ENCODE peak calls at places on chromosome X, in four cellular contexts. One of them, this sample, is unnamed.

GRCh38 chrX:153800177-153800722 is 5.8 kb downstream of the SSR4 start:
- DNase-seq in endothelial cell: no peak
- DNase-seq in neural progenitor cell: no peak
- DNase-seq in neural crest cell: no peak
- DNase-seq in this sample: no peak

GRCh38 chrX:3362956-3363355 is 16.5 kb upstream of the MXRA5 start:
- DNase-seq in endothelial cell: no peak
- DNase-seq in neural progenitor cell: no peak
- DNase-seq in neural crest cell: no peak
- DNase-seq in this sample: no peak

GRCh38 chrX:120664081-120664480 is 34.2 kb upstream of the C1GALT1C1 start:
- DNase-seq in endothelial cell: no peak
- DNase-seq in neural progenitor cell: no peak
- DNase-seq in neural crest cell: no peak
- DNase-seq in this sample: no peak

GRCh38 chrX:123878177-123878576 is 18.3 kb downstream of the XIAP start:
- DNase-seq in endothelial cell: no peak
- DNase-seq in neural progenitor cell: no peak
- DNase-seq in neural crest cell: no peak
- DNase-seq in this sample: no peak

GRCh38 chrX:23578079-23578478 is 89.2 kb upstream of the PRDX4 start:
- DNase-seq in endothelial cell: no peak
- DNase-seq in neural progenitor cell: no peak
- DNase-seq in neural crest cell: no peak
- DNase-seq in this sample: no peak

GRCh38 chrX:20263474-20263873 is 3.2 kb downstream of the RPS6KA3 start:
- DNase-seq in endothelial cell: no peak
- DNase-seq in neural progenitor cell: no peak
- DNase-seq in neural crest cell: no peak
- DNase-seq in this sample: no peak

GRCh38 chrX:97006167-97006566 is 122.5 kb downstream of the RPA4 start:
- DNase-seq in endothelial cell: no peak
- DNase-seq in neural progenitor cell: no peak
- DNase-seq in neural crest cell: no peak
- DNase-seq in this sample: no peak

GRCh38 chrX:22340022-22340616 is 67.4 kb downstream of the CBLL2 start:
- DNase-seq in endothelial cell: no peak
- DNase-seq in neural progenitor cell: no peak
- DNase-seq in neural crest cell: no peak
- DNase-seq in this sample: no peak

GRCh38 chrX:81411517-81411916 is 209.6 kb downstream of the SH3BGRL start:
- DNase-seq in endothelial cell: no peak
- DNase-seq in neural progenitor cell: no peak
- DNase-seq in neural crest cell: no peak
- DNase-seq in this sample: no peak

GRCh38 chrX:275967-276587 is 5.1 kb upstream of the PLCXD1 start:
- DNase-seq in endothelial cell: peak
- DNase-seq in neural progenitor cell: peak
- DNase-seq in neural crest cell: no peak
- DNase-seq in this sample: peak

GRCh38 chrX:147910607-147911006 is 1.1 kb upstream of the FMR1 start:
- DNase-seq in endothelial cell: no peak
- DNase-seq in neural progenitor cell: no peak
- DNase-seq in neural crest cell: no peak
- DNase-seq in this sample: no peak

GRCh38 chrX:110394653-110395052 is 36.0 kb downstream of the RTL9 start:
- DNase-seq in endothelial cell: no peak
- DNase-seq in neural progenitor cell: no peak
- DNase-seq in neural crest cell: no peak
- DNase-seq in this sample: no peak

GRCh38 chrX:110180176-110180927 is 137.5 kb downstream of the AMMECR1 start:
- DNase-seq in endothelial cell: no peak
- DNase-seq in neural progenitor cell: no peak
- DNase-seq in neural crest cell: no peak
- DNase-seq in this sample: no peak

GRCh38 chrX:70044541-70045245 is 5.0 kb downstream of the AWAT2 start:
- DNase-seq in endothelial cell: no peak
- DNase-seq in neural progenitor cell: no peak
- DNase-seq in neural crest cell: no peak
- DNase-seq in this sample: no peak

GRCh38 chrX:137915466-137915865 is 349.5 kb downstream of the ZIC3 start:
- DNase-seq in endothelial cell: no peak
- DNase-seq in neural progenitor cell: no peak
- DNase-seq in neural crest cell: no peak
- DNase-seq in this sample: no peak

GRCh38 chrX:120271218-120271617 is 20.6 kb downstream of the ZBTB33 start:
- DNase-seq in endothelial cell: no peak
- DNase-seq in neural progenitor cell: no peak
- DNase-seq in neural crest cell: no peak
- DNase-seq in this sample: no peak

GRCh38 chrX:69524765-69525164 is 20.6 kb downstream of the NALF2 start:
- DNase-seq in endothelial cell: no peak
- DNase-seq in neural progenitor cell: no peak
- DNase-seq in neural crest cell: no peak
- DNase-seq in this sample: no peak

GRCh38 chrX:120560405-120560841 is 339 bp downstream of the CUL4B start:
- DNase-seq in endothelial cell: peak
- DNase-seq in neural progenitor cell: no peak
- DNase-seq in neural crest cell: peak
- DNase-seq in this sample: peak

GRCh38 chrX:154431321-154431720 is 2.8 kb downstream of the ATP6AP1 start:
- DNase-seq in endothelial cell: no peak
- DNase-seq in neural progenitor cell: no peak
- DNase-seq in neural crest cell: no peak
- DNase-seq in this sample: no peak

GRCh38 chrX:131032646-131033230 is 25.4 kb upstream of the ARHGAP36 start:
- DNase-seq in endothelial cell: no peak
- DNase-seq in neural progenitor cell: no peak
- DNase-seq in neural crest cell: no peak
- DNase-seq in this sample: no peak

GRCh38 chrX:103556941-103557340 is 28.4 kb upstream of the TCEAL4 start:
- DNase-seq in endothelial cell: no peak
- DNase-seq in neural progenitor cell: no peak
- DNase-seq in neural crest cell: no peak
- DNase-seq in this sample: no peak

GRCh38 chrX:47562615-47563243 is 1.7 kb downstream of the ARAF start:
- DNase-seq in endothelial cell: peak
- DNase-seq in neural progenitor cell: peak
- DNase-seq in neural crest cell: peak
- DNase-seq in this sample: peak

GRCh38 chrX:1815456-1816175 is 200.8 kb downstream of the ASMT start:
- DNase-seq in endothelial cell: no peak
- DNase-seq in neural progenitor cell: no peak
- DNase-seq in neural crest cell: no peak
- DNase-seq in this sample: no peak

GRCh38 chrX:65034292-65034640 is 58.0 kb upstream of the ZC4H2 start:
- DNase-seq in endothelial cell: no peak
- DNase-seq in neural progenitor cell: peak
- DNase-seq in neural crest cell: no peak
- DNase-seq in this sample: no peak

GRCh38 chrX:120625366-120625765 is 4.5 kb downstream of the C1GALT1C1 start:
- DNase-seq in endothelial cell: no peak
- DNase-seq in neural progenitor cell: no peak
- DNase-seq in neural crest cell: no peak
- DNase-seq in this sample: no peak

GRCh38 chrX:136112781-136113180 is 34.6 kb upstream of the FHL1 start:
- DNase-seq in endothelial cell: no peak
- DNase-seq in neural progenitor cell: no peak
- DNase-seq in neural crest cell: no peak
- DNase-seq in this sample: no peak

GRCh38 chrX:71930298-71930697 is 19.7 kb downstream of the NHSL2 start:
- DNase-seq in endothelial cell: no peak
- DNase-seq in neural progenitor cell: no peak
- DNase-seq in neural crest cell: no peak
- DNase-seq in this sample: no peak

GRCh38 chrX:52363247-52363883 is 5.5 kb upstream of the XAGE2 start:
- DNase-seq in endothelial cell: peak
- DNase-seq in neural progenitor cell: peak
- DNase-seq in neural crest cell: no peak
- DNase-seq in this sample: no peak

GRCh38 chrX:12949927-12950656 is 24.8 kb upstream of the TMSB4X start:
- DNase-seq in endothelial cell: no peak
- DNase-seq in neural progenitor cell: no peak
- DNase-seq in neural crest cell: no peak
- DNase-seq in this sample: no peak

GRCh38 chrX:12951590-12951965 is 23.3 kb upstream of the TMSB4X start:
- DNase-seq in endothelial cell: no peak
- DNase-seq in neural progenitor cell: no peak
- DNase-seq in neural crest cell: no peak
- DNase-seq in this sample: no peak

GRCh38 chrX:12953420-12953819 is 21.5 kb upstream of the TMSB4X start:
- DNase-seq in endothelial cell: no peak
- DNase-seq in neural progenitor cell: no peak
- DNase-seq in neural crest cell: no peak
- DNase-seq in this sample: no peak

GRCh38 chrX:12949205-12949926 is 25.5 kb upstream of the TMSB4X start:
- DNase-seq in endothelial cell: no peak
- DNase-seq in neural progenitor cell: no peak
- DNase-seq in neural crest cell: no peak
- DNase-seq in this sample: no peak

DNA sequence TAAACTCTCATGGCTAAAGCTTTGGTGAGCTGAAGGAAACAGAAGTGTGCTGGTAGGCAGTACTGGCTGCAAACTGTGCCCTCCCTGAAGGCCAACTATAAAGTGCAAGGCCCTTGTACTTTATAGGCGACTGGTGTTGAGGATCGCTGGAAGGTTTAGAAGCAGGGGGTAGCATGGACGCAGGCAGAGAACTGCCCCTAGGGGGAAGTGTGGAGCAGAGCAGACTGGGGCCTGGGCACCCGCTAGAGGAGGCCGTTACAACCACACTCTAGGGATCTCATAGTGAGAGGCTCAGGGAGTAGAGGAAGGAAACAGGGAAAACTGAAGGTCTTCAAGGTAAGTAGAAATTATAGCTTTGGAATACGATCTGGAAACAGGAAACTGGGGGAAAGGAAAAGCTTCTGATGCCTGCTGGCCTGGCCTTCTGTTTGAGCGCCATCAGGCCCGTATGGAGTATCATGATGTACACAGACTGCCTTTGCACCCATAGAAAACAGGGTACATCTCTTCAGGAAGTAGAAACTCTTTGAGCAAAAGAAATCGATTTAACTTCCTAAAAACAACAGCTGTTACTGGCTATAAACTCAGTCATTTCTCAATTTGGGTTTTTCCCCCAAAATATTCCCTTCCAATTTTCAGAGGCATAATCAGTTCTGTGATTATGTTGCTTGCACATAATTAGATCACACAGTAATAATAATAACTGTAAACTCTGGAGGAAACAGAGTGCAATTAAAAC is 23.9 kb upstream of the TMSB4X start:
- DNase-seq in endothelial cell: peak
- DNase-seq in neural progenitor cell: peak
- DNase-seq in neural crest cell: peak
- DNase-seq in this sample: peak
- TF ChIP-seq CTCF in endothelial cell: peak
- TF ChIP-seq CTCF in neural progenitor cell: peak
- TF ChIP-seq CTCF in neural crest cell: peak
- TF ChIP-seq CTCF in this sample: no peak

DNA sequence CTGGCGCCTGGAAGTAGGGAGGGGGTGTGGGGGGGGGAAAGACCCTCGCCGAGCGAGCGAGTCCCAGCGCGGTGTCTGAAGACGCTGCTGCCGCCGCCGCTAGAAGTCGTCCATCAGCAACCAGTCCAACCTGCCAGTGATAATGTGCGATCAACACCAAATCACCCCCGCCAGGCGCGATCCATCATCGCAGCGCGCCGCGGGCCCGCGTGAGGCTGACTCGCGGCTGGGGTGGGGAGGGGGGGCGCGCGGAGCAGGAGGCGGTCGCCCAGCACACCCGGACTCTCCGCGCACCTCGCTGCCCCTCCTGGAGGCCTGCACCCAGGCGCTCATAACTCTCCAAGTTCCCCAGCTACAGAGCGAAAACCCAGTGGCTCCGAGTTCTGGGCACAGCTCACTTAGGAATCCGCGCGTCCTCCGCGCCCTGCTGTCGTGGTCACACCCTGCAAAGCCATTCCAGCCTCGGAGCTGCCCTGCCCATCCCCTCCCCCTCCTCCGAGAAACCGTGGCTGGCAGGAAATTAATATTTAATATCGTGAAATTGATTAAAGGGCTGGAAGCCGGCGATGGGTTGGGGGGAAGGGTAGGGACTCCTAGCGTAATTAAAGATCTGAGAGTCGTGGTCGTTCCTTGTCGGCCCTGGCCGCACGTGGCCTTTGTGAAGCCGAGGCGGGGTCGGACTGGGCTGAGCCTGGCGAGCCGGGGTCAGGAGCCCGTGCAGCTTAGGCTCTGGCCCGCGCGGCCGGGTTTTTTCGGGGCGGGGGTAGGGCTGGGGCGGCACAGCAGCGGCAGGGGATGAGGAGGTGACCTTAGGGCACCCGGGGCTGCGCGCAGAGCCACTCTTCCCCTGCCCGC is 58.1 kb upstream of the BCOR start:
- DNase-seq in endothelial cell: no peak
- DNase-seq in neural progenitor cell: peak
- DNase-seq in neural crest cell: no peak
- DNase-seq in this sample: peak
- TF ChIP-seq CTCF in endothelial cell: no peak
- TF ChIP-seq CTCF in neural progenitor cell: no peak
- TF ChIP-seq CTCF in neural crest cell: no peak
- TF ChIP-seq CTCF in this sample: no peak

GRCh38 chrX:43963726-43964125 is 9.5 kb downstream of the NDP start:
- DNase-seq in endothelial cell: no peak
- DNase-seq in neural progenitor cell: no peak
- DNase-seq in neural crest cell: no peak
- DNase-seq in this sample: no peak

GRCh38 chrX:43961699-43962098 is 11.5 kb downstream of the NDP start:
- DNase-seq in endothelial cell: no peak
- DNase-seq in neural progenitor cell: no peak
- DNase-seq in neural crest cell: no peak
- DNase-seq in this sample: no peak

GRCh38 chrX:43964936-43965335 is 8.3 kb downstream of the NDP start:
- DNase-seq in endothelial cell: no peak
- DNase-seq in neural progenitor cell: no peak
- DNase-seq in neural crest cell: no peak
- DNase-seq in this sample: no peak

GRCh38 chrX:43958529-43958928 is 14.7 kb downstream of the NDP start:
- DNase-seq in endothelial cell: peak
- DNase-seq in neural progenitor cell: peak
- DNase-seq in neural crest cell: peak
- DNase-seq in this sample: no peak

GRCh38 chrX:43962636-43963035 is 10.6 kb downstream of the NDP start:
- DNase-seq in endothelial cell: no peak
- DNase-seq in neural progenitor cell: no peak
- DNase-seq in neural crest cell: no peak
- DNase-seq in this sample: no peak
- TF ChIP-seq CTCF in endothelial cell: no peak
- TF ChIP-seq CTCF in neural progenitor cell: no peak
- TF ChIP-seq CTCF in neural crest cell: no peak
- TF ChIP-seq CTCF in this sample: no peak

DNA sequence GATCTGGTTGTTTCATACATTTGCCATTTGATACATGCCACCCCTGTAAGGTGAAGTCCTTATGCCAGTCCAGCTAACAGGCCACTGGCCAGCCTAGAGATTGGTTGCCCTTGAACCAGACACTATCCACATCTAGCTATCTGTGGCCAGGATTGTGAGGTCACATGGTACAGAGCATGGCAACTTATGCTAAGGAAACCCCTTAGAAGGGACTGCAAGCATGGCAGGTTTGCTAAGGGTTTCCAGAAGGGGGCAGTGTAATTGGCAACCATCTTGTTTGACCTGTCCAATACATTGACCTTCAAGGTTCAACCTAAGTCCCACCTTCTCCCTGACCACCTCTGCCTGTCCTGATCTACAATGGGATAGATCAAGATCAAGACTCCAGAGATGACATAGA is 47.5 kb downstream of the SMC1A start:
- DNase-seq in endothelial cell: no peak
- DNase-seq in neural progenitor cell: no peak
- DNase-seq in neural crest cell: no peak
- DNase-seq in this sample: no peak
- TF ChIP-seq CTCF in endothelial cell: no peak
- TF ChIP-seq CTCF in neural progenitor cell: no peak
- TF ChIP-seq CTCF in neural crest cell: no peak
- TF ChIP-seq CTCF in this sample: no peak

This sample was measured in glutamatergic neuron.